ENCODE peak calls at places on chromosomes 11 and 22, in six cellular contexts. One of them, this sample, is unnamed.

GRCh38 chr11:83571301-83571700 is 285.1 kb upstream of the CCDC90B start:
- DNase-seq in prostate gland: no peak
- DNase-seq in transverse colon: no peak
- DNase-seq in SK-N-SH: no peak
- DNase-seq in endothelial cell of umbilical vein: no peak
- DNase-seq in upper lobe of left lung: no peak
- DNase-seq in this sample: no peak

GRCh38 chr22:39144101-39144815 is 8.2 kb downstream of the CBX7 start:
- DNase-seq in SK-N-SH: no peak
- DNase-seq in endothelial cell of umbilical vein: no peak
- DNase-seq in prostate gland: no peak
- DNase-seq in upper lobe of left lung: peak; percentile 67
- DNase-seq in transverse colon: peak; percentile 74
- DNase-seq in this sample: peak; percentile 90

GRCh38 chr22:46795140-46795539 is 32.7 kb downstream of the TBC1D22A start:
- DNase-seq in endothelial cell of umbilical vein: no peak
- DNase-seq in SK-N-SH: no peak
- DNase-seq in upper lobe of left lung: no peak
- DNase-seq in transverse colon: no peak
- DNase-seq in prostate gland: no peak
- DNase-seq in this sample: peak; percentile 51

GRCh38 chr11:88689548-88690240 is 352.2 kb upstream of the CTSC start:
- DNase-seq in transverse colon: peak; percentile 72
- DNase-seq in endothelial cell of umbilical vein: no peak
- DNase-seq in SK-N-SH: no peak
- DNase-seq in upper lobe of left lung: no peak
- DNase-seq in prostate gland: no peak
- DNase-seq in this sample: no peak

GRCh38 chr11:108654994-108655631 is 9.8 kb upstream of the DDX10 start:
- DNase-seq in transverse colon: peak; percentile 47
- DNase-seq in SK-N-SH: peak; percentile 51
- DNase-seq in endothelial cell of umbilical vein: peak; percentile 47
- DNase-seq in upper lobe of left lung: no peak
- DNase-seq in prostate gland: peak; percentile 54
- DNase-seq in this sample: no peak

GRCh38 chr11:61785837-61786402 is 6.5 kb downstream of the TMEM258 start:
- DNase-seq in SK-N-SH: no peak
- DNase-seq in upper lobe of left lung: no peak
- DNase-seq in endothelial cell of umbilical vein: no peak
- DNase-seq in prostate gland: no peak
- DNase-seq in transverse colon: no peak
- DNase-seq in this sample: peak; percentile 68

GRCh38 chr22:35307372-35307771 is 7.7 kb downstream of the TOM1 start:
- DNase-seq in SK-N-SH: no peak
- DNase-seq in endothelial cell of umbilical vein: no peak
- DNase-seq in transverse colon: no peak
- DNase-seq in prostate gland: no peak
- DNase-seq in upper lobe of left lung: no peak
- DNase-seq in this sample: peak; percentile 43

GRCh38 chr11:66868082-66868725 is 11.3 kb downstream of the LRFN4 start:
- DNase-seq in upper lobe of left lung: no peak
- DNase-seq in endothelial cell of umbilical vein: no peak
- DNase-seq in SK-N-SH: no peak
- DNase-seq in prostate gland: no peak
- DNase-seq in transverse colon: no peak
- DNase-seq in this sample: no peak

GRCh38 chr11:35144103-35144741 is 5.3 kb downstream of the CD44 start:
- DNase-seq in transverse colon: peak; percentile 64
- DNase-seq in endothelial cell of umbilical vein: no peak
- DNase-seq in prostate gland: peak; percentile 25
- DNase-seq in upper lobe of left lung: peak; percentile 79
- DNase-seq in SK-N-SH: no peak
- DNase-seq in this sample: peak; percentile 89

DNA sequence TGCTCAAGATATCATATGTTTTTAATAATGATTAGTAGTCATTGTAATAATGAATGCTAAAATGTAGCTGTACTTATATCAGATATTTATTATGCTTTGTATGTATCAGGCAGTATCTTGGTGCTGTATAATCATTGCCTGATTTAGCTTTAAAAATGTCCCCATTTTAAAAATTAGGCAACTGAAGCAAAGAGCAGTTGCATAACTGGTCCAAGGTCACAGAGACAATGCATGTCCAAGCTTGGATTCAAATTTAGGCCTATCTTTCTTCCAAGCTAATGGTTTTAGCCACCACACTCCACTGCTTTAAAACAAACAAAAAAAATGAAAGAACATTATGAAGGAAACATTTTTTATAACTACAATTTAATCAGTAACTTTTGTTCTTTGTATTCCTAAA is 725.8 kb upstream of the RAG2 start:
- DNase-seq in upper lobe of left lung: no peak
- DNase-seq in SK-N-SH: no peak
- DNase-seq in prostate gland: no peak
- DNase-seq in endothelial cell of umbilical vein: no peak
- DNase-seq in transverse colon: no peak
- DNase-seq in this sample: no peak
- TF ChIP-seq POLR2AphosphoS5 in upper lobe of left lung: no peak
- TF ChIP-seq POLR2AphosphoS5 in SK-N-SH: no peak
- TF ChIP-seq POLR2AphosphoS5 in prostate gland: no peak
- TF ChIP-seq POLR2AphosphoS5 in endothelial cell of umbilical vein: no peak
- TF ChIP-seq POLR2AphosphoS5 in transverse colon: no peak
- TF ChIP-seq POLR2AphosphoS5 in this sample: no peak

DNA sequence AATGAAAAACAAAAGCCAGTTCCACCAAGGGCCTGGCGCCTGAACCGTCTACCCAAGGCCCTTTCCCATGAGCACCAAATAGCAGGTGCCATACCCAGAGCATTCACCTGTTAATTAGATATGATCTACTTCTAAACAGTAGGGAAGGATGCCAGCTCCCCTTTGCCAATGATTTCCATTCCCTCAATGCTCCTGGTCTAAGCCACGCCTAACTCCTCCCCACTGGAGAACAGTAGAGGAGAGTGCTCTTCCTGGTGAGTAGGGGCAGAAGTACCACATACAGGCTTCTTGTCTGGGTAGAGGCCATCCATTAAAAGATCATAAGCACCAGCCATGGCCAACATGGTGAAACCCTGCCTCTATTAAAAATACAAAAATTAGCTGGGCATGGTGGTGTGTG is 40.7 kb downstream of the PACSIN2 start:
- DNase-seq in prostate gland: no peak
- DNase-seq in transverse colon: no peak
- DNase-seq in upper lobe of left lung: no peak
- DNase-seq in SK-N-SH: no peak
- DNase-seq in endothelial cell of umbilical vein: no peak
- DNase-seq in this sample: no peak
- H3K4me1 ChIP-seq in prostate gland: peaks cover 3% of the 10 kb centered on the region
- H3K4me1 ChIP-seq in transverse colon: peaks cover 80% of the 10 kb centered on the region
- H3K4me1 ChIP-seq in upper lobe of left lung: peaks cover 62% of the 10 kb centered on the region
- H3K4me1 ChIP-seq in SK-N-SH: peaks cover 6% of the 10 kb centered on the region
- H3K4me1 ChIP-seq in endothelial cell of umbilical vein: peaks cover 11% of the 10 kb centered on the region
- H3K4me1 ChIP-seq in this sample: peaks cover 13% of the 10 kb centered on the region

GRCh38 chr11:113314065-113314388 is 356 bp upstream of the TTC12 start:
- DNase-seq in SK-N-SH: no peak
- DNase-seq in upper lobe of left lung: no peak
- DNase-seq in endothelial cell of umbilical vein: no peak
- DNase-seq in transverse colon: no peak
- DNase-seq in prostate gland: no peak
- DNase-seq in this sample: no peak
- H3K9me3 ChIP-seq in SK-N-SH: no peaks in the 10 kb centered on the region
- H3K9me3 ChIP-seq in upper lobe of left lung: no peaks in the 10 kb centered on the region
- H3K9me3 ChIP-seq in endothelial cell of umbilical vein: no peaks in the 10 kb centered on the region
- H3K9me3 ChIP-seq in transverse colon: no peaks in the 10 kb centered on the region
- H3K9me3 ChIP-seq in prostate gland: no peaks in the 10 kb centered on the region
- H3K9me3 ChIP-seq in this sample: no peaks in the 10 kb centered on the region

GRCh38 chr22:37187552-37187890 is 526 bp downstream of the C1QTNF6 start:
- DNase-seq in prostate gland: no peak
- DNase-seq in SK-N-SH: peak; percentile 63
- DNase-seq in transverse colon: peak; percentile 55
- DNase-seq in upper lobe of left lung: no peak
- DNase-seq in endothelial cell of umbilical vein: peak; percentile 79
- DNase-seq in this sample: no peak

GRCh38 chr22:37186997-37187522 is 987 bp downstream of the C1QTNF6 start:
- DNase-seq in prostate gland: no peak
- DNase-seq in endothelial cell of umbilical vein: peak; percentile 37
- DNase-seq in SK-N-SH: no peak
- DNase-seq in transverse colon: no peak
- DNase-seq in upper lobe of left lung: no peak
- DNase-seq in this sample: peak; percentile 63

GRCh38 chr22:37189011-37189466 is 992 bp upstream of the C1QTNF6 start:
- DNase-seq in transverse colon: no peak
- DNase-seq in upper lobe of left lung: no peak
- DNase-seq in prostate gland: no peak
- DNase-seq in endothelial cell of umbilical vein: peak; percentile 92
- DNase-seq in SK-N-SH: no peak
- DNase-seq in this sample: no peak

GRCh38 chr22:37186228-37186996 is 1.6 kb downstream of the C1QTNF6 start:
- DNase-seq in SK-N-SH: peak; percentile 85
- DNase-seq in upper lobe of left lung: no peak
- DNase-seq in endothelial cell of umbilical vein: peak; percentile 85
- DNase-seq in transverse colon: no peak
- DNase-seq in prostate gland: no peak
- DNase-seq in this sample: peak; percentile 79

GRCh38 chr22:37187891-37188761 is at the start of gene C1QTNF6:
- DNase-seq in upper lobe of left lung: no peak
- DNase-seq in transverse colon: no peak
- DNase-seq in endothelial cell of umbilical vein: peak; percentile 57
- DNase-seq in SK-N-SH: peak; percentile 77
- DNase-seq in prostate gland: no peak
- DNase-seq in this sample: peak; percentile 75
- TF ChIP-seq POLR2AphosphoS5 in upper lobe of left lung: no peak
- TF ChIP-seq POLR2AphosphoS5 in transverse colon: no peak
- TF ChIP-seq POLR2AphosphoS5 in endothelial cell of umbilical vein: no peak
- TF ChIP-seq POLR2AphosphoS5 in SK-N-SH: peak; percentile 86
- TF ChIP-seq POLR2AphosphoS5 in prostate gland: no peak
- TF ChIP-seq POLR2AphosphoS5 in this sample: peak; percentile 72